ENCODE peak calls at places on chromosomes 1 and 21, in six cellular contexts. A, X, M, F, P and K are unnamed samples.

GRCh38 chr1:218547901-218548730 is 203.0 kb downstream of the TGFB2 start:
- DNase-seq in A (no peak), M (no peak), F (no peak), X (no peak), P (no peak), K (no peak)

GRCh38 chr1:35222322-35223108 is 29.6 kb upstream of the SFPQ start:
- DNase-seq in A (no peak), X (no peak), F (no peak), M (no peak), P (no peak), K (peak; percentile 78)

GRCh38 chr1:61089338-61089737 is 7.0 kb downstream of the NFIA start:
- DNase-seq in M (no peak), P (no peak), A (no peak), X (no peak), F (no peak), K (no peak)

GRCh38 chr21:42001781-42002180 is 8.4 kb downstream of the ZBTB21 start:
- DNase-seq in X (no peak), A (no peak), F (no peak), M (no peak), P (no peak), K (no peak)

GRCh38 chr1:27368872-27369703 is 2.3 kb upstream of the MAP3K6 start:
- DNase-seq in A (no peak), M (no peak), X (no peak), F (no peak), P (no peak), K (no peak)

GRCh38 chr1:63798284-63798683 is 24.5 kb downstream of the ROR1 start:
- DNase-seq in M (no peak), F (no peak), A (no peak), P (no peak), X (no peak), K (no peak)

GRCh38 chr1:154759793-154760192 is 110.3 kb downstream of the KCNN3 start:
- DNase-seq in P (no peak), F (no peak), A (no peak), M (no peak), X (no peak), K (no peak)

GRCh38 chr1:32247983-32248889 is 1.2 kb downstream of the FAM167B start:
- DNase-seq in X (peak; percentile 74), A (peak; percentile 84), F (peak; percentile 90), P (peak; percentile 75), M (no peak), K (peak; percentile 95)

GRCh38 chr1:226973371-226973897 is 33.3 kb downstream of the COQ8A start:
- DNase-seq in F (peak; percentile 79), A (peak; percentile 56), M (no peak), X (no peak), P (no peak), K (peak; percentile 77)

GRCh38 chr1:204615881-204616280 is 69.7 kb downstream of the LRRN2 start:
- DNase-seq in X (no peak), F (no peak), P (no peak), A (no peak), M (no peak), K (no peak)

GRCh38 chr1:76095800-76096199 is 21.3 kb downstream of the ST6GALNAC3 start:
- DNase-seq in A (no peak), M (no peak), P (no peak), F (no peak), X (no peak), K (no peak)

GRCh38 chr21:44686843-44687561 is 5.0 kb upstream of the KRTAP12-1 start:
- DNase-seq in F (no peak), P (no peak), X (no peak), M (no peak), A (no peak), K (no peak)

GRCh38 chr21:41665766-41666595 is 100.9 kb downstream of the RIPK4 start:
- DNase-seq in F (no peak), A (no peak), P (no peak), M (no peak), X (no peak), K (peak; percentile 74)

GRCh38 chr1:56524263-56524662 is 55.1 kb downstream of the PLPP3 start:
- DNase-seq in M (no peak), P (no peak), F (no peak), X (no peak), A (no peak), K (no peak)

GRCh38 chr1:75616436-75617433 is 5.8 kb upstream of the SLC44A5 start:
- DNase-seq in X (no peak), A (no peak), P (peak; percentile 79), M (no peak), F (no peak), K (peak; percentile 67)

GRCh38 chr1:171740987-171741871 is 636 bp downstream of the VAMP4 start:
- DNase-seq in M (no peak), A (peak; percentile 25), P (peak; percentile 41), F (peak; percentile 49), X (peak; percentile 42), K (peak; percentile 60)

GRCh38 chr1:119435061-119435460 is 20.1 kb downstream of the HSD3B2 start:
- DNase-seq in X (no peak), M (no peak), A (no peak), F (no peak), P (no peak), K (peak; percentile 37)

GRCh38 chr1:11951901-11952300 is 17.4 kb downstream of the PLOD1 start:
- DNase-seq in F (no peak), P (no peak), M (no peak), A (no peak), X (no peak), K (peak; percentile 49)

GRCh38 chr1:39183503-39184353 is 20.8 kb upstream of the MACF1 start:
- DNase-seq in F (peak; percentile 32), X (peak; percentile 88), M (peak; percentile 96), P (no peak), A (no peak), K (no peak)

GRCh38 chr1:89855413-89856123 is 34.7 kb downstream of the LRRC8D start:
- DNase-seq in F (no peak), A (no peak), M (no peak), P (no peak), X (no peak), K (peak; percentile 82)

GRCh38 chr1:244556263-244556662 is 95.2 kb downstream of the CATSPERE start:
- DNase-seq in X (no peak), A (no peak), P (no peak), F (no peak), M (no peak), K (no peak)

GRCh38 chr1:202187697-202188407 is 5.7 kb upstream of the LGR6 start:
- DNase-seq in M (no peak), A (no peak), F (no peak), P (no peak), X (no peak), K (no peak)

GRCh38 chr1:202186327-202186726 is 7.3 kb upstream of the LGR6 start:
- DNase-seq in A (no peak), X (no peak), P (no peak), M (no peak), F (no peak), K (no peak)

GRCh38 chr1:202189919-202190715 is 3.5 kb upstream of the LGR6 start:
- DNase-seq in F (no peak), P (peak; percentile 17), M (no peak), A (no peak), X (peak; percentile 42), K (no peak)

GRCh38 chr1:202187040-202187671 is 6.4 kb upstream of the LGR6 start:
- DNase-seq in M (no peak), P (no peak), X (peak; percentile 97), F (no peak), A (no peak), K (peak; percentile 86)

DNA sequence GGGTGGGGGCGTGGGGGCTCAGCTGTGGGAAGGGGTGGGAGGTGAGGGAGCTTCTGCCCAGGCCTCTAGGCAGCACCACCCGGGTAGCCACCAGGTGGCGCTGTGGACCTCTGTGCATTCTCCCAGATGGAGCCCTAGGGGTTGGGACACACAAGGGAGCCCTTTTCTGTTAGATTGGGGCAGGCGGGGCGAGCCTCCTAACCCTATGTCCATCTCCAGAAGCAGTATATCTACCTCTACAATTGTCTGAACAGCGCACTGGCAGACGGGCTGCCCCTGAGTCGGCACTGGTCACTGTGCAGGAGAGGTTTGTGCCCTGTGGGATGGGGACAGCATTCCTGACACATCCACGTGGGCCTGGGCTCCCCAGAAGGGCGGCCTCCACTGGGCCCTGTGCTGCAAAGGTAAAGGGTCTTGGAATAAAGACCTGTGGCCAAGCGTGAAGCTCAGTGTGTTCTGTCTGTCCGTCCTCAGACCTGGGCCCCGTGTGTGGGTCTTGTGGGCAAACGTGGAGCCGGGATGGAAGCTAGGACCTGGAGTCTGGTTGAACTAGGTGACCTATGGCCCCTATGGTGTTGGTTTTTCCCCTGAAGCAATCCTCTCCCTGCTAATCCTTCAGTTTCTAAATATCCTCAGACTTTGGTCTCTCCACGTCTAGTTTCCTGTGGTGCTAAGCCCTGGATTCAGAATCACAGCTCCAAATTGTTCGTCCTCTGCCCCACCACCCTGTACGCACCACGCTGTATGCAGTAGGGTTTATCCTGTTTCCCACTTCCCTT is 4.4 kb upstream of the LGR6 start:
- DNase-seq in A (peak; percentile 73), X (peak; percentile 71), M (no peak), F (peak; percentile 77), P (peak; percentile 88), K (peak; percentile 93)
- H3K4me1 ChIP-seq in A (peaks cover 16% of the 10 kb centered on the region), X (peaks cover 2% of the 10 kb centered on the region), M (no peaks in the 10 kb centered on the region), F (no peaks in the 10 kb centered on the region), P (no peaks in the 10 kb centered on the region), K (peaks cover 6% of the 10 kb centered on the region)

GRCh38 chr1:211831558-211832323 is 1.2 kb upstream of the LPGAT1 start:
- DNase-seq in A (no peak), M (no peak), F (no peak), X (peak; percentile 8), P (no peak), K (no peak)

GRCh38 chr1:211830330-211831142 is at the start of gene LPGAT1:
- DNase-seq in F (peak; percentile 83), P (peak; percentile 89), A (peak; percentile 83), M (peak; percentile 27), X (peak; percentile 70), K (peak; percentile 97)

GRCh38 chr1:211829343-211830054 is 1.1 kb downstream of the LPGAT1 start:
- DNase-seq in P (peak; percentile 74), F (peak; percentile 37), A (peak; percentile 31), X (peak; percentile 48), M (no peak), K (no peak)

GRCh38 chr1:211830055-211830329 is 571 bp downstream of the LPGAT1 start:
- DNase-seq in X (no peak), A (peak; percentile 15), P (no peak), M (no peak), F (no peak), K (no peak)

GRCh38 chr1:211833174-211833820 is 2.7 kb upstream of the LPGAT1 start:
- DNase-seq in X (no peak), M (no peak), F (no peak), A (no peak), P (no peak), K (no peak)
- H3K27me3 ChIP-seq in X (no peaks in the 10 kb centered on the region), M (no peaks in the 10 kb centered on the region), F (no peaks in the 10 kb centered on the region), A (peaks cover 6% of the 10 kb centered on the region), P (peaks cover 3% of the 10 kb centered on the region), K (no peaks in the 10 kb centered on the region)

GRCh38 chr1:186643600-186643999 is 36.6 kb downstream of the PTGS2 start:
- DNase-seq in P (no peak), X (no peak), F (no peak), A (no peak), M (no peak), K (no peak)
- H3K4me3 ChIP-seq in P (no peak overlapping the region), X (no peak overlapping the region), F (no peak overlapping the region), A (no peak overlapping the region), M (no peak overlapping the region), K (no peak overlapping the region)

GRCh38 chr21:33264561-33264960 is 1.6 kb upstream of the IL10RB start:
- DNase-seq in X (no peak), P (no peak), M (no peak), A (no peak), F (no peak), K (no peak)
- H3K4me1 ChIP-seq in X (peaks cover 4% of the 10 kb centered on the region), P (no peaks in the 10 kb centered on the region), M (peaks cover 15% of the 10 kb centered on the region), A (peaks cover 31% of the 10 kb centered on the region), F (peaks cover 5% of the 10 kb centered on the region), K (peaks cover 18% of the 10 kb centered on the region)